ENCODE peak calls at places on chromosomes 16 and 17, in eight cellular contexts. E, W, I, A, S, X, O and N are unnamed samples.

GRCh38 chr17:40095944-40096791 is 4.2 kb downstream of the NR1D1 start:
- DNase-seq in S (no peak), O (no peak), E (no peak), A (no peak), X (no peak), W (no peak), I (peak), N (no peak)

GRCh38 chr16:30372037-30372712 is 1.9 kb upstream of the TBC1D10B start:
- DNase-seq in S (no peak), W (no peak), O (no peak), I (no peak), X (no peak), E (no peak), A (no peak), N (no peak)

GRCh38 chr16:24820522-24820921 is 25.2 kb upstream of the SLC5A11 start:
- DNase-seq in S (peak), E (no peak), A (no peak), X (no peak), O (no peak), W (no peak), I (no peak), N (no peak)

GRCh38 chr16:20918486-20919239 is 18.1 kb downstream of the LYRM1 start:
- DNase-seq in S (peak), I (no peak), E (no peak), W (no peak), O (no peak), X (no peak), A (no peak), N (no peak)

GRCh38 chr16:51163366-51163765 is 12.3 kb upstream of the SALL1 start:
- DNase-seq in I (no peak), X (no peak), W (no peak), A (no peak), O (no peak), S (peak), E (no peak), N (no peak)

GRCh38 chr17:73474370-73474988 is 162.7 kb upstream of the CDC42EP4 start:
- DNase-seq in S (peak), E (no peak), A (no peak), I (peak), W (peak), X (no peak), O (no peak), N (no peak)

GRCh38 chr16:58614212-58614611 is 15.4 kb downstream of the CNOT1 start:
- DNase-seq in X (no peak), S (peak), E (no peak), W (peak), A (no peak), O (no peak), I (no peak), N (no peak)

GRCh38 chr17:60421273-60422161 is 772 bp upstream of the CHCT1 start:
- DNase-seq in W (no peak), X (peak), O (peak), E (peak), A (peak), S (peak), I (peak), N (peak)

GRCh38 chr17:27846042-27846655 is 45.8 kb upstream of the NOS2 start:
- DNase-seq in O (no peak), E (no peak), S (no peak), W (no peak), A (no peak), I (peak), X (no peak), N (no peak)

GRCh38 chr16:57791156-57791902 is 11.0 kb downstream of the KIFC3 start:
- DNase-seq in O (no peak), S (no peak), I (no peak), W (no peak), E (no peak), A (no peak), X (no peak), N (no peak)

GRCh38 chr17:41688641-41689496 is at the start of gene EIF1:
- DNase-seq in W (peak), A (peak), E (peak), O (peak), X (peak), I (peak), S (peak), N (peak)
- TF ChIP-seq CTCF in W (no peak), A (no peak), E (no peak), O (no peak), X (no peak), I (no peak), S (no peak), N (no peak)

DNA sequence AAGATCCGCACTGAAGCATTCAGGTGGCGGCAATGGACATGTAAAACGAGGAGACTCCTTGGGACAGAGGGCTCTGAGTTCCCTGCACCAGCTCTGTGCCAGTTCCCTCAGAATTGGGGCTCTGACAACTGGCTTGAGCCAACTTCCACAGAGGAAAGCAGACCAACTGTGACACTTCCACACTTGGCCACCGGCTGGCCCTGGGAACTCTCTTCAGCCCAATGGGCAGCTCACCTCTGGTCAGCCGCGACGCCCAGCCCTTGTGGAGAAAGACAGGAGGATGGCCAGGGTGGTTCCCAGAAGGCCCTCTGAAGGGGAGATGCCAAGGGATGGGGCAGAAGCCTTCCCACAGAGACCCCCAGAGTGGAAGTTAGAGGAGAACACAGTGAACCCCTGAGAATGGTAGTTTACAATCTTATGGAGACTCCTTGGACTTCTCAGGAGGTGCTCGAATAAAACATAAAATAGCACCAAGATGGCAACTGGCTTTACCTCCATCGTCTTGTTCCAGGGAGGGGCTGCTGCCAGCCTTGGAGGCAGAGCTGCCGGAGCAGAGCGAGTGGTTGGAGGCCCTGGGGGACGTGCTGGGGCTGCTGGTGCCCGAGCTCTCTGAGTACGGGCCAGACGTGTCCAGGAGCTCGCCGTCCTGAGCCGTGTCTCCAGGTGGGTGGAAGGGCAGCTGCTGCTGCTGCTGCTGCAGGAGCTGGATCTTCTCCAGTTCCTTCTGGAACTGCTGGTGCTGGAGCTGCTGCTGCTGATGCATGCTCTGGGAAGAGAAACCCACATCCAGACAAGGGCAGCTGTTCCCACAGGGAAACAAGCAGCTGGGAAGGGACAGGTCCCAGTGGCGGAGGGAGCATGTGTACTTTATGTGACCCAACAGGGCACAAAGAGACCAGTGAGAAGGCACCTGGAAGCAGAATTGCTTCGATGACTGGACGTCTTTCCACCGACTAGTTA is 35.0 kb upstream of the ICAM2 start:
- DNase-seq in E (no peak), I (no peak), W (no peak), O (no peak), X (no peak), A (no peak), S (no peak), N (no peak)
- TF ChIP-seq CTCF in E (no peak), I (no peak), W (no peak), O (no peak), X (no peak), A (no peak), S (no peak), N (no peak)

GRCh38 chr16:89490386-89491237 is at the start of gene ANKRD11:
- DNase-seq in X (peak), O (peak), W (peak), I (peak), E (peak), S (peak), A (peak), N (peak)

GRCh38 chr16:89491974-89492687 is 1.8 kb upstream of the ANKRD11 start:
- DNase-seq in O (no peak), I (no peak), E (no peak), S (no peak), W (no peak), A (no peak), X (no peak), N (no peak)

GRCh38 chr16:89495121-89495520 is 4.8 kb upstream of the ANKRD11 start:
- DNase-seq in S (peak), E (no peak), O (no peak), X (no peak), A (no peak), I (no peak), W (no peak), N (peak)

GRCh38 chr16:89491238-89491869 is 993 bp upstream of the ANKRD11 start:
- DNase-seq in S (peak), E (no peak), X (no peak), A (peak), I (no peak), W (no peak), O (no peak), N (no peak)

DNA sequence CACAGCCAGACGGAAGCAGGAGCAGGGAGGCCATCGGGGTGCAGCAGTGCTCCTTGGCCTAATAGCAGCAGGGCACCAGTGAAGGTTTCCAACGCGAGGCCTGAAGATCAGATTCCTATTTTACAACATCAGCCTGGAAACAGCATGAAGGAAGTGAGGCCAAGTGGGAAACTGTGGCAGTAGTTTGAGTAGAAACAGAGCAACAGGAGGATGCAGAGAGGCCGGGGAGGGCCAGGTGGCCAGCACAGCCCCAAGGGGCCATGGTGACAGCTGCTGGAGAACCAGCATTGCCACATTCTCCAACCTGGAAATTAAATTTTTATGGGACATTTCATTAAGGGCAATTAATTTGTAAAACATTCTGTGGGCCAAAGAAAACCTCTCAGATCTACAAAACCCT is 3.4 kb upstream of the ANKRD11 start:
- DNase-seq in S (no peak), X (no peak), A (no peak), O (no peak), I (no peak), W (no peak), E (no peak), N (no peak)
- TF ChIP-seq CTCF in S (no peak), X (no peak), A (no peak), O (no peak), I (no peak), W (no peak), E (no peak), N (no peak)

GRCh38 chr16:23796941-23797340 is 38.8 kb upstream of the PRKCB start:
- DNase-seq in W (no peak), X (no peak), A (no peak), E (no peak), O (no peak), I (no peak), S (no peak), N (no peak)

GRCh38 chr16:23807028-23807427 is 28.8 kb upstream of the PRKCB start:
- DNase-seq in E (no peak), S (no peak), X (no peak), A (no peak), O (no peak), W (no peak), I (no peak), N (no peak)

GRCh38 chr16:23803591-23804123 is 32.1 kb upstream of the PRKCB start:
- DNase-seq in E (peak), A (peak), X (peak), I (peak), O (peak), W (no peak), S (peak), N (peak)

GRCh38 chr16:23801387-23801786 is 34.4 kb upstream of the PRKCB start:
- DNase-seq in X (peak), A (peak), S (peak), E (peak), W (peak), O (peak), I (peak), N (peak)
- TF ChIP-seq CTCF in X (peak), A (peak), S (peak), E (peak), W (peak), O (peak), I (peak), N (peak)

DNA sequence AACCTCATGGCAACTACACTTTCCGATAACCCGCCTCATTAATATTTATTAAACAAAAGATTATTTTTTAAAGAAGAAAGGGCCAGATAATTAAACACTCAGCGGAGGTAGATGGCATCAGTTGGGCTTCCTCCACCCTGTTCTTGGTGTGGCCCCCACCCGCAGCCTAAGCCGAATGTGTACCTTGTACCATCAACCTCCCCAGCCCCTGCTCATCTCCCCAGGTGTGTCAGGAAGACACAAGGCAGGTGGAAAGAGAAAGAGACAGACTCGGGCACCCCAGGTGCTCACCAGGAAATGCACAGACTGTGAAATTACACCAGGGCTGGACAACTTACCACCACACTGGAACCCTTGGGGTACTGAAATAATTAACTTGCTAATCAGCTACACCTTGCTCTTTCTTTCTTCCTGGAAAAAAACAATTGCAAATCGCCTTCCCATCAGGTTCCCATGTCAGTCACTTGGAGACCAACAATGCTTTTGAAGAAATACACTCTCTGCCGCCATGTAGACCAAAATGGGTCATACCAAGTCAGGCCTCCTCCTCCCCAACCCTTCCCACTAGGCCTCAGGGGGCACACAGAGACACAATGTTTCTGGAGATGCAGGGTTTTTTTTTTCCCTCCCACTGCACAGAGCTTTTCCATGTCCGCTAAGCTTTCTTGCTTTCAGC is 8.7 kb upstream of the LHX1 start:
- DNase-seq in S (no peak), A (peak), W (no peak), E (peak), X (no peak), O (no peak), I (no peak), N (no peak)
- TF ChIP-seq CTCF in S (no peak), A (no peak), W (no peak), E (no peak), X (no peak), O (no peak), I (no peak), N (no peak)